ENCODE peak calls at places on chromosome 21, in seven cellular contexts. K is colonic mucosa, Z is SJSA1, W is HepG2, V is NT2/D1, Q is GM23338, P is mesenchymal stem cell. B is an unnamed sample. For H3K4me1, the result is how much of the 10 kb centered on the place peaks cover.

GRCh38 chr21:27825035-27825434 is 858.1 kb upstream of the ADAMTS5 start:
- DNase-seq in K (no peak), Z (no peak), W (no peak), V (no peak), Q (peak), P (no peak), B (no peak)

GRCh38 chr21:19853709-19854575 is 1144.3 kb upstream of the NCAM2 start:
- DNase-seq in K (peak), Z (no peak), W (no peak), V (no peak), Q (peak), P (no peak), B (no peak)

GRCh38 chr21:24658926-24659325 is 948.4 kb downstream of the MRPL39 start:
- DNase-seq in K (no peak), Z (no peak), W (no peak), V (no peak), Q (no peak), P (no peak), B (peak)

GRCh38 chr21:32099812-32100416 is 178.9 kb downstream of the MIS18A start:
- DNase-seq in K (no peak), Z (no peak), W (no peak), V (peak), Q (peak), P (no peak), B (no peak)

GRCh38 chr21:38438476-38438893 is 59.8 kb downstream of the ERG start:
- DNase-seq in K (no peak), Z (peak), W (no peak), V (no peak), Q (no peak), P (peak), B (no peak)

GRCh38 chr21:18759751-18760161 is 356.2 kb upstream of the TMPRSS15 start:
- DNase-seq in K (no peak), Z (no peak), W (no peak), V (no peak), Q (no peak), P (no peak), B (no peak)

GRCh38 chr21:16192900-16193299 is 463.1 kb downstream of the USP25 start:
- DNase-seq in K (no peak), Z (no peak), W (no peak), V (no peak), Q (no peak), P (no peak), B (peak)

GRCh38 chr21:32140212-32141008 is 138.4 kb downstream of the MIS18A start:
- DNase-seq in K (no peak), Z (no peak), W (no peak), V (no peak), Q (no peak), P (no peak), B (no peak)

GRCh38 chr21:27423073-27423472 is 456.2 kb upstream of the ADAMTS5 start:
- DNase-seq in K (no peak), Z (peak), W (no peak), V (no peak), Q (no peak), P (peak), B (peak)

GRCh38 chr21:38668501-38668900 is 137.2 kb upstream of the ETS2 start:
- DNase-seq in K (peak), Z (no peak), W (no peak), V (no peak), Q (no peak), P (no peak), B (no peak)

GRCh38 chr21:21963911-21964310 is 965.7 kb downstream of the NCAM2 start:
- DNase-seq in K (no peak), Z (no peak), W (no peak), V (no peak), Q (no peak), P (no peak), B (peak)

GRCh38 chr21:15731243-15731613 is 1.4 kb downstream of the USP25 start:
- DNase-seq in K (no peak), Z (no peak), W (peak), V (no peak), Q (no peak), P (peak), B (no peak)

GRCh38 chr21:38853421-38853919 is 47.7 kb downstream of the ETS2 start:
- DNase-seq in K (peak), Z (peak), W (peak), V (no peak), Q (no peak), P (peak), B (peak)

GRCh38 chr21:25813917-25814316 is 79.1 kb downstream of the GABPA start:
- DNase-seq in K (no peak), Z (no peak), W (no peak), V (no peak), Q (no peak), P (peak), B (peak)

GRCh38 chr21:33266050-33266783 is at the start of gene IL10RB:
- DNase-seq in K (peak), Z (peak), W (peak), V (peak), Q (peak), P (peak), B (peak)

GRCh38 chr21:16419188-16419874 is 689.5 kb downstream of the USP25 start:
- DNase-seq in K (peak), Z (peak), W (peak), V (no peak), Q (peak), P (no peak), B (peak)

GRCh38 chr21:39317134-39318090 is 4.0 kb upstream of the BRWD1 start:
- DNase-seq in K (no peak), Z (no peak), W (no peak), V (no peak), Q (no peak), P (no peak), B (no peak)

GRCh38 chr21:14545906-14546480 is at the start of gene SAMSN1:
- DNase-seq in K (no peak), Z (no peak), W (no peak), V (no peak), Q (no peak), P (peak), B (no peak)

GRCh38 chr21:17467829-17468228 is 45.0 kb upstream of the CXADR start:
- DNase-seq in K (no peak), Z (no peak), W (peak), V (no peak), Q (peak), P (no peak), B (no peak)

GRCh38 chr21:33212159-33212851 is 17.4 kb upstream of the IFNAR2 start:
- DNase-seq in K (no peak), Z (no peak), W (no peak), V (no peak), Q (no peak), P (peak), B (peak)

GRCh38 chr21:39384674-39385298 is 35.9 kb upstream of the HMGN1 start:
- DNase-seq in K (no peak), Z (no peak), W (peak), V (no peak), Q (no peak), P (peak), B (no peak)

GRCh38 chr21:43361127-43361492 is 65.8 kb downstream of the SIK1 start:
- DNase-seq in K (no peak), Z (no peak), W (no peak), V (no peak), Q (no peak), P (no peak), B (peak)

GRCh38 chr21:36422279-36423098 is 37.3 kb downstream of the CHAF1B start:
- DNase-seq in K (peak), Z (peak), W (peak), V (peak), Q (peak), P (peak), B (peak)

GRCh38 chr21:18517905-18518566 is 114.5 kb upstream of the TMPRSS15 start:
- DNase-seq in K (no peak), Z (no peak), W (no peak), V (no peak), Q (no peak), P (no peak), B (no peak)

GRCh38 chr21:28283652-28284490 is 708.8 kb downstream of the LTN1 start:
- DNase-seq in K (no peak), Z (no peak), W (peak), V (no peak), Q (no peak), P (peak), B (no peak)

GRCh38 chr21:39681845-39682244 is 63.1 kb upstream of the IGSF5 start:
- DNase-seq in K (no peak), Z (peak), W (no peak), V (no peak), Q (no peak), P (peak), B (peak)

GRCh38 chr21:32474179-32475059 is 61.9 kb downstream of the EVA1C start:
- DNase-seq in K (no peak), Z (no peak), W (no peak), V (no peak), Q (no peak), P (no peak), B (no peak)

GRCh38 chr21:32921632-32922230 is 104.0 kb upstream of the OLIG2 start:
- DNase-seq in K (peak), Z (no peak), W (no peak), V (peak), Q (peak), P (no peak), B (no peak)

GRCh38 chr21:43292866-43293142 is 124.0 kb downstream of the CRYAA start:
- DNase-seq in K (no peak), Z (no peak), W (no peak), V (no peak), Q (no peak), P (no peak), B (no peak)

GRCh38 chr21:21210552-21210951 is 212.3 kb downstream of the NCAM2 start:
- DNase-seq in K (no peak), Z (no peak), W (no peak), V (no peak), Q (no peak), P (no peak), B (no peak)

GRCh38 chr21:33071878-33072306 is 2.0 kb downstream of the OLIG1 start:
- DNase-seq in K (no peak), Z (no peak), W (no peak), V (no peak), Q (peak), P (peak), B (no peak)

GRCh38 chr21:15557925-15558324 is 171.9 kb upstream of the USP25 start:
- DNase-seq in K (no peak), Z (no peak), W (peak), V (no peak), Q (no peak), P (no peak), B (no peak)

GRCh38 chr21:39093526-39093925 is 89.7 kb downstream of the PSMG1 start:
- DNase-seq in K (no peak), Z (no peak), W (no peak), V (no peak), Q (no peak), P (no peak), B (no peak)

GRCh38 chr21:38619865-38620513 is 121.7 kb upstream of the ERG start:
- DNase-seq in K (no peak), Z (no peak), W (no peak), V (no peak), Q (no peak), P (no peak), B (peak)

GRCh38 chr21:14384453-14384852 is 1.5 kb upstream of the HSPA13 start:
- DNase-seq in K (no peak), Z (no peak), W (no peak), V (no peak), Q (no peak), P (no peak), B (no peak)

DNA sequence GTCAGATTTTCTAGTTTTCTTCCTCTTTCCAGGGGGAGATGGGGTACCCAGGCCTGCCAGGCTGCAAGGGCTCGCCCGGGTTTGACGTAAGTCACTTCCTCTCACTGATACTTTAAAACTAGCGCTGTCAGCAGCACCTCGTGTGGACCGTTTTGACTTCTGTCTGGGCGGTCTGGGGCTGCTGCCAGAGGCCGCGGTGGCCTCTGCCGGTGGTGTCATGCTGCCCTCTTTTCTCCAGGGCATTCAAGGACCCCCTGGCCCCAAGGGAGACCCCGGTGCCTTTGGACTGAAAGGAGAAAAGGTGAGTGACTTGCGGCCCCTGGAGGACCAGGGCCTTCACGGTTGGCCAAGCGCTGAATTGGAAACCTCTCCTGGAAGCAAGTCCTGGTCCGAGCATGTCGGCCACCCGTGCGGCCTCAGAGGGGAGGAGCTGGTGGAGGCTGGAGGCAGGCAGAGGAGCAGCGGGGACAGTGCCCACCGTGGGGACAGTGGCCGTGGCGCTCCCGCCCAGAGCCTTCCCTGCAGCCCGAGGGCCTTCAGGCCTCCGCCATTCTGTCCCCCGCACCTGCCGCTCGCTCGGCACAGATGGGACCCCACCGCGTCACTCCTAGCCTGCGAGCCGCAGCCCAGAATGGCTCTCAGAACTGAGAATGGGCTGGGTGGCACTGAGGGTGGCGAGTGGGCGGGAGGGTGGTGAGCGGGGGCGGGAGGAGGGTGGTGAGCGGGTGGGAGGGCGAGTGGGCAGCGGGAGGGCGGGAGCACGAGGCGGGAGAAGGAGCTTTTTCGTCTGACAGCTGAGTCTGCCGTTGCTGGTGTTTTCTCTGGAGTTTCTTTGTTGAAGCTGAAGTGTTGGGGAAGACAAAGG is 9.4 kb downstream of the COL6A1 start:
- DNase-seq in K (peak), Z (no peak), W (no peak), V (no peak), Q (no peak), P (no peak), B (no peak)
- H3K4me1 ChIP-seq in K (under half), Z (under half), W (under half), V (under half), Q (under half), P (under half), B (under half)

GRCh38 chr21:29490016-29490415 is 191.3 kb downstream of the BACH1 start:
- DNase-seq in K (no peak), Z (peak), W (no peak), V (no peak), Q (no peak), P (no peak), B (no peak)

GRCh38 chr21:29481641-29482040 is 182.9 kb downstream of the BACH1 start:
- DNase-seq in K (no peak), Z (peak), W (no peak), V (no peak), Q (no peak), P (peak), B (no peak)

GRCh38 chr21:29486306-29486705 is 187.6 kb downstream of the BACH1 start:
- DNase-seq in K (no peak), Z (no peak), W (no peak), V (no peak), Q (no peak), P (peak), B (no peak)

DNA sequence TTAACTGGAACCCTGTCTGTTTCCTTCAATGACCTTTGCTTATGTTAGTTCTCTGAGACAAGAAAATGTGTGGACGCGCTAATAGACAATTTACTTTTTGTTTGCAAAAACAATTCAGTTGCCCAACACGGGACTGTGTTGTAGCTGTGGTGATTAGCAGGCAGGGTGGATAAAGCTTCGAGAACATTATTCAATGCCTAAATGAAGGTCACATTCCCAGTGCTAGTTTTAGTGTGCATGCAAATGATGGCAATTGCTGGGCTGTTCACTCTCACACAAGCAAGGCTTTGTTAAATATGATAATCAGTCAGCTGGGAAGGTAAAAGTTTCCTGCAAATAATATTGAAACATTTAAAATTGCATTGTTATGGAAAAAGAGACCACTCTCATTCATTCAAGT is 188.4 kb downstream of the BACH1 start:
- DNase-seq in K (no peak), Z (no peak), W (no peak), V (no peak), Q (peak), P (no peak), B (no peak)
- H3K4me1 ChIP-seq in K (under half), Z (under half), W (under half), V (under half), Q (under half), P (under half), B (under half)

GRCh38 chr21:34965200-34966174 is 83.6 kb downstream of the RUNX1 start:
- DNase-seq in K (no peak), Z (peak), W (peak), V (no peak), Q (no peak), P (peak), B (no peak)
- H3K4me1 ChIP-seq in K (under half), Z (half or more), W (half or more), V (under half), Q (under half), P (under half), B (under half)

GRCh38 chr21:44414291-44415072 is 40.8 kb upstream of the LRRC3 start:
- DNase-seq in K (no peak), Z (no peak), W (no peak), V (no peak), Q (no peak), P (no peak), B (no peak)
- H3K4me1 ChIP-seq in K (under half), Z (under half), W (under half), V (under half), Q (under half), P (under half), B (under half)

DNA sequence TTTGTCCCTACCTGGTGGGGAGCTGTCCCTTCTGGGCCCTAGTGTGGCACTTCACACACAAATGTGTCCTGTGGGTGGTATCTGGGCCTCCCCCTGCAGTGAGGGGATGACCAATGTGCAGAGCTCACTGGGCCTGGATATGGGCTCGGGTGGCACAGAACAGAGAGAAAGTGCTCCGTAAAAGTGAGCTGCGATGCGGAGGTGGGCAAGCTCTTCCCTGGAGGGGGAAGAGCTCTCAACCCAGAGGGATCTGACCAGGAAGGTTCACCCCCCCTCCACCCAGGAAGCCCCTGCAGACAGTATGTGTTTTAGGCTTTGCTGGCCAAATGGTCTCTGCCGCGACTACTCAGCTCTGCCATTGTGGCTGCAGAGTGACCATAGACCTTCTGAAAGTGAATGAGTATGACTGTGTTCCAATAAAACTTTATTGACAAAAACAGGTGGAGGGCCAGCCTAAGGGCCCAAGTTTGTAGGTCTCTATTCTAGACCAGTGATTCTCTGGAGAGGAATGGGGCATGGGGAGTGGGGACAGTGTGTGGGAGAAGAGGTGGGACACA is 8.6 kb upstream of the ITGB2 start:
- DNase-seq in K (no peak), Z (peak), W (no peak), V (no peak), Q (no peak), P (no peak), B (no peak)
- H3K4me1 ChIP-seq in K (under half), Z (half or more), W (half or more), V (under half), Q (under half), P (half or more), B (under half)

DNA sequence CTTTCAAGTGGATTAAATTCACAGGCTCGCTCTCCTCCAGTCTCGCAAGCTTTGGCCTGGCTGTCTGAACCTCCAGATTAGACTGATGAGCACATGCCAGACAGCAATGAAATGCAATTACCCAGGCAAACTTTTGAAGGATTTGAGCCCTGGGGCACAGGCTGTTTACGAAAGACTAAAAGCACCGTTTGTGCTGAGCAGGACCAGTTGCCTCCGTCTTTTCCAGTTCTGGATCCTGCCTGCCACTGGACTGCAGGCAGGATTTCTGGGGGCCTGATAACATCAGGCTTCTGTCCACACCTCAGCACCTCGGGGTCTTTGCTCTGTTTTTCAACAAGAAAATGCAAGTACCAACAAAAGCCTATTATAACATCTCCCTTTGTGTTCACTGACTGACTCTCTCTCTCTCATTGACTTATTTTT is 145.7 kb downstream of the CLIC6 start:
- DNase-seq in K (no peak), Z (no peak), W (no peak), V (no peak), Q (no peak), P (no peak), B (peak)
- H3K4me1 ChIP-seq in K (under half), Z (half or more), W (half or more), V (under half), Q (under half), P (under half), B (half or more)

GRCh38 chr21:37433441-37433840 is 66.9 kb downstream of the DYRK1A start:
- DNase-seq in K (no peak), Z (no peak), W (no peak), V (no peak), Q (no peak), P (no peak), B (no peak)

GRCh38 chr21:37435120-37435519 is 68.5 kb downstream of the DYRK1A start:
- DNase-seq in K (no peak), Z (no peak), W (no peak), V (no peak), Q (peak), P (peak), B (peak)

GRCh38 chr21:37429356-37429755 is 62.8 kb downstream of the DYRK1A start:
- DNase-seq in K (no peak), Z (no peak), W (no peak), V (no peak), Q (no peak), P (no peak), B (no peak)

GRCh38 chr21:37430184-37430821 is 63.7 kb downstream of the DYRK1A start:
- DNase-seq in K (no peak), Z (no peak), W (peak), V (no peak), Q (no peak), P (no peak), B (peak)

DNA sequence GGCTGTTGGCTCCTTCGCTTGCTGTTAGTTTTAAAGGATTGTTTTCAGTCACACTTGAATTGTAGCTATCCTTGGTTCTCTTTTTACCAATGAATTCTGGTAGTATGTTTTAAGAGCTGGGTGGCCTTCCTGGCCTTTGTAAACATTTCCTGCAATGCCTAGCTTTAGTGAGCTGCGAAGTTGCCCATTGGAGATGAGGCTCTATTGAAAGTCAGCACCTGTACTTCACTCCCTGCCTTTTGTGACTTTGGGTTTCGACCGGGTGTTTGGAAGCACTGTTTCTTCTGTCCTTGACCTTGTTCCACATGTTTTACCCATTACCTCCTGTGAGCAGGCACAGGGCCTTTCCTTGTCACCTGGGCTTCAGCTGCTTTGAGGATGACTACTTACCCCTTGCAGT is 64.7 kb downstream of the DYRK1A start:
- DNase-seq in K (no peak), Z (no peak), W (no peak), V (no peak), Q (peak), P (no peak), B (no peak)
- H3K4me1 ChIP-seq in K (under half), Z (under half), W (under half), V (under half), Q (under half), P (under half), B (under half)

GRCh38 chr21:42032968-42033367 is 22.8 kb upstream of the ZBTB21 start:
- DNase-seq in K (no peak), Z (no peak), W (no peak), V (no peak), Q (no peak), P (no peak), B (no peak)
- H3K4me1 ChIP-seq in K (under half), Z (under half), W (under half), V (under half), Q (under half), P (under half), B (under half)